ENCODE peak calls at places on chromosomes 7 and 10, in seven cellular contexts. H is H1, S is HCT116, G is SK-N-SH, L is HepG2, U is GM12878, C is K562. O is an unnamed sample.

GRCh38 chr7:66522518-66522917 is 106.2 kb upstream of the KCTD7 start:
- DNase-seq in G (peak; percentile 55), U (no peak), C (no peak), H (no peak), S (no peak), L (no peak), O (no peak)

GRCh38 chr7:7820939-7821338 is 102.5 kb upstream of the RPA3 start:
- DNase-seq in H (no peak), U (peak; percentile 77), C (no peak), L (no peak), S (no peak), G (no peak), O (no peak)

GRCh38 chr7:78073470-78074382 is 275.2 kb downstream of the PHTF2 start:
- DNase-seq in C (no peak), U (no peak), H (no peak), G (no peak), S (no peak), L (no peak), O (no peak)

GRCh38 chr7:64541438-64542359 is 21.2 kb downstream of the ZNF680 start:
- DNase-seq in G (no peak), L (no peak), S (peak; percentile 55), C (no peak), U (no peak), H (no peak), O (no peak)

GRCh38 chr10:20990604-20991003 is 93.5 kb upstream of the NEBL start:
- DNase-seq in U (no peak), H (no peak), C (no peak), G (no peak), L (no peak), S (no peak), O (no peak)

GRCh38 chr7:106514887-106515286 is 146.1 kb downstream of the CCDC71L start:
- DNase-seq in L (no peak), U (no peak), C (no peak), S (no peak), H (no peak), G (no peak), O (no peak)

GRCh38 chr7:76063525-76063924 is 15.6 kb downstream of the MDH2 start:
- DNase-seq in U (no peak), S (no peak), H (no peak), L (no peak), C (peak; percentile 65), G (peak; percentile 60), O (no peak)

GRCh38 chr7:140646931-140647647 is 6.5 kb upstream of the DENND2A start:
- DNase-seq in H (peak; percentile 78), U (no peak), C (peak; percentile 76), L (peak; percentile 49), S (peak; percentile 50), G (peak; percentile 90), O (peak; percentile 46)

GRCh38 chr7:149714081-149714909 is 59.1 kb downstream of the ZNF467 start:
- DNase-seq in S (no peak), L (peak; percentile 75), U (peak; percentile 32), G (peak; percentile 100), C (peak; percentile 100), H (peak; percentile 90), O (peak; percentile 84)

GRCh38 chr10:7438196-7438986 is 27.6 kb upstream of the SFMBT2 start:
- DNase-seq in L (no peak), U (no peak), H (no peak), S (no peak), C (no peak), G (peak; percentile 52), O (no peak)

GRCh38 chr10:105094048-105094447 is 453.0 kb downstream of the SORCS3 start:
- DNase-seq in U (no peak), G (no peak), H (no peak), C (no peak), S (no peak), L (no peak), O (no peak)

GRCh38 chr10:95273393-95274312 is 17.1 kb downstream of the PDLIM1 start:
- DNase-seq in L (peak; percentile 98), C (no peak), H (peak; percentile 33), S (no peak), U (no peak), G (no peak), O (peak; percentile 28)

GRCh38 chr7:142880886-142881505 is 4.5 kb downstream of the TRPV6 start:
- DNase-seq in C (peak; percentile 85), S (peak; percentile 37), U (no peak), H (peak; percentile 78), G (peak; percentile 73), L (peak; percentile 23), O (no peak)

GRCh38 chr10:94108200-94108599 is 114.5 kb downstream of the PLCE1 start:
- DNase-seq in C (no peak), U (no peak), L (no peak), G (no peak), H (no peak), S (no peak), O (no peak)

DNA sequence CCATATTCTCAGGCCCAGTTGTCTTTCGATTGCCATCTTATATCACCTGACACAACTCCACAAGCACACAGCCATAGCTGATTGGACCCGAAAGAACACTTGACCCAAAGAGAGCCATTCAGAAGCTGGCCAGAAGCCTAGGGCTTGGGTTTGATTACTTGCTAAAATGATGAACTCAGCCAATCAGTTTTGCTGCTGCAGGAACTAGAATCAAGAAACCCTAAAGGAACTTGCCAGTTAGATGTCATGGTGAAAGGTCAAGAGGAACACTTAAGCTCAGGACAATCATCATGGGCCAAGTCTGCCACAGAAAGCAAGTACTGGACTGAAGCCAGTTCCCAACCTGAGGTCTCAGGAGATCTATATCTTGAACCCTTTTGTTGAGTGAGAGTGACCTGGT is 150.0 kb downstream of the SGMS1 start:
- DNase-seq in U (no peak), S (no peak), G (no peak), H (no peak), L (no peak), C (no peak), O (no peak)
- TF ChIP-seq JUND in U (no peak), S (no peak), G (no peak), H (no peak), L (no peak), C (no peak), O (no peak)

GRCh38 chr7:105137898-105138297 is 123.9 kb downstream of the KMT2E start:
- DNase-seq in H (no peak), U (no peak), G (no peak), S (no peak), L (no peak), C (no peak), O (no peak)

GRCh38 chr7:105136221-105136620 is 122.2 kb downstream of the KMT2E start:
- DNase-seq in U (no peak), C (no peak), H (no peak), G (no peak), S (peak; percentile 8), L (peak; percentile 8), O (no peak)

GRCh38 chr7:105139381-105139780 is 125.4 kb downstream of the KMT2E start:
- DNase-seq in L (no peak), G (no peak), U (no peak), S (no peak), H (no peak), C (no peak), O (no peak)

GRCh38 chr7:105141068-105141467 is 127.1 kb downstream of the KMT2E start:
- DNase-seq in L (peak; percentile 21), S (peak; percentile 8), C (peak; percentile 46), U (no peak), G (peak; percentile 66), H (no peak), O (peak; percentile 5)
- TF ChIP-seq JUND in L (no peak), S (no peak), C (no peak), U (no peak), G (no peak), H (no peak), O (no peak)

GRCh38 chr7:134836447-134836846 is 57.0 kb downstream of the CALD1 start:
- DNase-seq in G (no peak), C (no peak), S (no peak), U (no peak), H (no peak), L (no peak), O (no peak)
- TF ChIP-seq JUND in G (no peak), C (peak; percentile 85), S (no peak), U (no peak), H (no peak), L (no peak), O (no peak)

DNA sequence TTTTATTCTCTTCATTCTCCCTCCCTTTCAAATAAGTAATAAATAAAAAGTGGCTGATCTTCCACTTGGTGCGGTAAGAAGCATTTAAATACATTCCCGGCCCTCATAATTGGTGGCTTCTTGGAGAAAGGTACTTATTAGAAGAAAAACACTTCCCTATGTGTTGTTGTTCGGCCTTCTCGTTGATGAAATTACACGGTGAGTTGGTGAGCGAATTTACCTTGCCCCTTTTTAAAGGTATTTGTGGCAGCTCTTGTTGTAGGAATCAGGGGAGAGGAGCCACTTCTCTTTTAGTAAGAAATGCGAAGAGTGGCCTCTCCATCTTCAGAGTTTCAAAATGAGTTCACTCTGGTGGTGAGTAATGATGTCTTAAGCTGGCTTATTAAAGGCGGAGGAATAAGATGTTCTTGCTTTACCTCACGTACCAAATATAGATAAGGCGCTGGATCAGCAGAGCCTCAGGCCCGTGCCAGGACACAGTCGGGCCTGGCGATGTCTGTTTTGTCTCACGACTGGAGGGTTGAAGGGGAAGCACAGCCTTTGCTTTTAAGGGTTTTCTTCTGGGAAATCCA is 135.9 kb downstream of the CUX1 start:
- DNase-seq in H (no peak), U (peak; percentile 48), G (peak; percentile 81), C (no peak), S (peak; percentile 23), L (no peak), O (no peak)
- TF ChIP-seq JUND in H (no peak), U (peak; percentile 70), G (no peak), C (no peak), S (no peak), L (no peak), O (no peak)

DNA sequence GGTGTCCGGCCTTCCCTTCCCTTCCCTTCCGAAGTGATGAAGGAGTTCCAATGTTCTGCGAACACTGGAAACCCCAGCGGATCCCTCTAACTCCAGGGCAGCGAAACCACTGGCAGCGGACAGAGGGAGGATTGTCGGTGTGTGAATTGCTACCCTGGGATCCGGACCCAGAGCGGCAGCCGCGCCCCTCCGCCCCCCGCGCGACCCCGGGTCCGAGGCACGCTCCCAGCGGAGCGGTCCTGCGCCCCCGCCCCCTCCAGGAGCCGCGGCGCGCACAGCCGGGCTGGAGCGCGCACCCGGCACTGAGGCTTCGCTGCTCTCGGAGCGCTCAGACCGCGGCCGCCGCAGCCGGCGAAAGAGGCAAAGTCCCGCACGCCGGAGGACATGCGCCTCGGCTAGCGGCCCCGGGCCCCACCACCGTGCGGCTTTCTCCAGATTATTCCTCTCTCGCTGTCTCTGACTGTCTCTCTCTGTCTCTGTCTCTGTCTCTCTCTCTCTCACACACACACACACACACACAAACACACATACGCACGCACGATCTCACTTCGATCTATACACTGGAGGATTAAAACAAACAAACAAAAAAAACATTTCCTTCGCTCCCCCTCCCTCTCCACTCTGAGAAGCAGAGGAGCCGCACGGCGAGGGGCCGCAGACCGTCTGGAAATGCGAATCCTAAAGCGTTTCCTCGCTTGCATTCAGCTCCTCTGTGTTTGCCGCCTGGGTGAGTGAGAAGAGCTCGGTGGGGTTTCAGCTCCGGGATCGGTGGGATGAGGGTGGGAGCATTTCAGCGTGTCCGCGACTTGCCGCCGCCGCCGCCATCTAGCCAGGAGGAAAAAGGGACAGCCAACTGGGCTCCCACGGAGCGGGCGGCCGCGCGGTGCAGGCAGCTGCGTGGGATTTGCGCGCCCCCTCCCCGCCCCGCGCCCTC is at the start of gene PTPRZ1:
- DNase-seq in L (no peak), U (no peak), S (no peak), C (no peak), G (peak; percentile 68), H (peak; percentile 86), O (no peak)
- TF ChIP-seq JUND in L (no peak), U (no peak), S (no peak), C (no peak), G (no peak), H (no peak), O (no peak)

GRCh38 chr7:144519900-144520299 is 116.4 kb upstream of the NOBOX start:
- DNase-seq in H (no peak), L (no peak), C (no peak), G (no peak), U (no peak), S (no peak), O (no peak)
- TF ChIP-seq JUND in H (no peak), L (no peak), C (no peak), G (no peak), U (no peak), S (no peak), O (no peak)